ENCODE peak calls at places on chromosomes 13 and 19, in seven cellular contexts. M, P, A, T, I, Y and O are unnamed samples.

GRCh38 chr13:105971720-105972119 is 563.7 kb downstream of the EFNB2 start:
- DNase-seq in Y (no peak), M (no peak), I (no peak), T (no peak), A (no peak), P (no peak), O (no peak)

GRCh38 chr19:49132974-49133609 is 13.7 kb downstream of the PPFIA3 start:
- DNase-seq in T (no peak), Y (no peak), I (peak), M (no peak), P (no peak), A (no peak), O (no peak)

GRCh38 chr19:18173054-18173571 is 500 bp upstream of the IFI30 start:
- DNase-seq in Y (no peak), M (no peak), P (no peak), A (no peak), T (no peak), I (no peak), O (no peak)

GRCh38 chr19:13729859-13730258 is 34.5 kb upstream of the MRI1 start:
- DNase-seq in P (no peak), A (no peak), Y (no peak), T (no peak), M (no peak), I (no peak), O (peak)

GRCh38 chr19:29001006-29001921 is 211.7 kb downstream of the UQCRFS1 start:
- DNase-seq in P (no peak), M (no peak), Y (no peak), T (no peak), I (no peak), A (no peak), O (no peak)

GRCh38 chr19:38713865-38714264 is 30.4 kb downstream of the CAPN12 start:
- DNase-seq in Y (no peak), A (no peak), T (no peak), P (no peak), I (no peak), M (no peak), O (no peak)

GRCh38 chr13:109764474-109765292 is 21.7 kb downstream of the IRS2 start:
- DNase-seq in T (no peak), A (peak), Y (no peak), M (no peak), P (no peak), I (no peak), O (no peak)

GRCh38 chr19:55681131-55682087 is 6.4 kb downstream of the EPN1 start:
- DNase-seq in I (no peak), T (no peak), P (no peak), Y (no peak), M (no peak), A (no peak), O (no peak)

GRCh38 chr13:42049454-42049780 is 969 bp downstream of the DGKH start:
- DNase-seq in Y (no peak), I (no peak), P (no peak), M (no peak), A (no peak), T (no peak), O (no peak)

GRCh38 chr19:46878613-46879375 is 18.0 kb downstream of the ARHGAP35 start:
- DNase-seq in T (no peak), Y (no peak), I (no peak), A (no peak), M (no peak), P (peak), O (no peak)

GRCh38 chr19:2059422-2060201 is 8.6 kb upstream of the MKNK2 start:
- DNase-seq in P (no peak), Y (no peak), A (peak), M (no peak), T (no peak), I (no peak), O (no peak)

GRCh38 chr19:16657384-16657783 is 2.6 kb downstream of the SMIM7 start:
- DNase-seq in P (no peak), A (no peak), M (no peak), Y (no peak), I (no peak), T (no peak), O (no peak)